ENCODE peak calls at places on chromosome 5, in five cellular contexts. G is fibroblast of the aortic adventitia, N is GM23338, J is left ventricle myocardium inferior, W is bronchial epithelial cell. D is an unnamed sample.
A peak's percentile ranks its signal among the peaks of the same experiment; 100 is the strongest.

GRCh38 chr5:34991486-34992238 is 56.1 kb downstream of the AGXT2 start:
- DNase-seq in N (no peak), G (peak; percentile 2), W (no peak), J (no peak), D (peak; percentile 19)

GRCh38 chr5:143101134-143101533 is 302.4 kb downstream of the NR3C1 start:
- DNase-seq in G (no peak), N (no peak), J (no peak), W (no peak), D (no peak)

GRCh38 chr5:171874210-171874609 is 88.6 kb downstream of the SMIM23 start:
- DNase-seq in N (no peak), W (no peak), J (no peak), G (peak; percentile 58), D (peak; percentile 18)

GRCh38 chr5:143636951-143637528 is 174.9 kb upstream of the HMHB1 start:
- DNase-seq in J (no peak), G (peak; percentile 65), N (no peak), W (no peak), D (peak; percentile 79)

GRCh38 chr5:132506094-132506692 is 15.6 kb upstream of the IRF1 start:
- DNase-seq in W (peak; percentile 57), G (peak; percentile 97), N (peak; percentile 60), J (no peak), D (peak; percentile 88)

GRCh38 chr5:127944125-127944524 is 139.4 kb upstream of the SLC12A2 start:
- DNase-seq in N (peak; percentile 37), J (no peak), W (no peak), G (no peak), D (no peak)

GRCh38 chr5:370959-371810 is 49.7 kb downstream of the AHRR start:
- DNase-seq in N (no peak), G (no peak), W (no peak), J (no peak), D (no peak)

GRCh38 chr5:152701305-152701704 is 296.2 kb upstream of the NMUR2 start:
- DNase-seq in G (no peak), W (no peak), N (no peak), J (no peak), D (no peak)

DNA sequence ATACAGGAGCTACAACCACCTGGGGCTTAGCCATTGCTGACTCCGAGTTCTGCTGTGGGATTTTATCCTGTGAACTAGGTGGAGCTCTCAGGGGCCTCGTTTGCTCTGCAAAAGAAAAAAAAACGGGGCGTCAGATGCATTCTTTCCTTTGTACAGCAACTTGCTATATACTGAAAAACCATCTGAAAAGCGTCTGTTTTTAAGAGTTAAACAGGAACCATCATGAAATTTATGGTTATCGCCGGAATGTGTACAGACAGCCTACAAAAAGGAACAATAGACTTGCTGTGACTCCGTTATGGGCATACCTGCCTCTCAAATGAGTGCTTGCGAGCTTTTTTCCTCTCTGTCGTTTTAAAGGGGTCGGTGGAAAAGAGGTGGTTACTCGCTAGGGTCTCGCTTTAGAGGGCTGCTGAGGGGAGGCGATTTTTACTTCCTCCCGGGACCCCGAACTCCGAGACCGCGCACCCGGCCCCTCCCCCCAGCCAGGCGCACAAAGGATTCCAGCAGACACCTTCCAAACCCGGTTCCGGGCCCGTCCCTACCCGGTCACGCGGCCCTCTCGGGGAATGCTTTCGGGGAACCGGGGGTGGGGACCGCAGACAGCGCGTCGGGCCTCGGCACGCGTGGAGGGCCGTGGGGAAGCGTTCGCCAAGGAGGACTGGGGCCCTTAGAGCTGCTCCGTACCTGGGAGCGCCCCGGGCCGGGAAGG is 826 bp downstream of the PAIP1 start:
- DNase-seq in N (peak; percentile 79), G (peak; percentile 37), W (peak; percentile 41), J (peak; percentile 57), D (peak; percentile 47)
- TF ChIP-seq CTCF in N (no peak), G (no peak), W (no peak), J (no peak), D (no peak)

DNA sequence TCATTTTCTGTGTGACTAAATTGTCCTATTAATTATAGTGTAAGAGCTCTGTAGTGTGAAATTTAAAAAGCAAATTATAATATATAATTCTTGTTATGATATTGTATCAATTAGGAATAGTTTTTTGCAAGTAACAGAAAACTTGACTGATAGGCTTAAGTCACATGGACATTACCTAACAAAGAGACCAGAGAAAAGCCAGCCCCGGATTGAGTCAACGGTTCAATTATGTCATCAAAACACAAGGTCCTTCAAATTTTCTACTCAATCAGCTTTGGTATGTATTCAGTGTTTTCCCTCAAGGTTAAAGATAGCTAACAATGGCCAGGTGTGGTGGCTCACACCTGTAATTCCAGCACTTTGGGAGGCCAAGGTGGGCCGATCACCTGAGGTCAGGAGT is 126.7 kb upstream of the PTGER4 start:
- DNase-seq in G (no peak), J (no peak), N (no peak), W (no peak), D (no peak)
- H3K4me3 ChIP-seq in G (no peak overlapping the region), J (no peak overlapping the region), N (no peak overlapping the region), W (no peak overlapping the region), D (no peak overlapping the region)

DNA sequence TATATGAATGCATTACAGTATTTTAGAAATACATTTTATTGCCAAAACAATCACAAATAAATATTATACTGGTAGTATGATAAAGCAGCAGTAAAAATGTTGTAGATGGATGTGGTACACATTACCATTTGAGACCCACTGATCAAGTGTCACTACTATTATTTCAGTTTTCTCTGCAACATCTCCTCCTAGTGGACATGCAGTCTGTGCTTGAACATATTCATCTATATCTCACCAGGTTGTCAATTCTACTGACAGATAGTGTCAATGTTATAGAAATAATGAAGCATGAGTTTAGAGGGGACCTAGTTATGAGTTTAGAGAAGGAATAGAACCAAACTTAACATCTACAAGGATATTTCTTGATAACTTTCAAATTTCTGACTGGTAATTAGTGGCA is 39.2 kb upstream of the ELOVL7 start:
- DNase-seq in N (peak; percentile 43), G (peak; percentile 8), W (peak; percentile 38), J (no peak), D (no peak)
- TF ChIP-seq CTCF in N (peak; percentile 62), G (peak; percentile 20), W (peak; percentile 46), J (peak; percentile 31), D (peak; percentile 38)

GRCh38 chr5:154851351-154851750 is 948 bp upstream of the FAXDC2 start:
- DNase-seq in W (no peak), N (no peak), J (no peak), G (no peak), D (no peak)
- H3K4me3 ChIP-seq in W (no peak overlapping the region), N (peak overlapping the region; percentile 44), J (peak overlapping the region; percentile 73), G (no peak overlapping the region), D (no peak overlapping the region)

GRCh38 chr5:178208540-178209227 is 4.4 kb downstream of the HNRNPAB start:
- DNase-seq in W (no peak), J (no peak), G (no peak), N (peak; percentile 52), D (no peak)
- TF ChIP-seq CTCF in W (peak; percentile 1), J (no peak), G (peak; percentile 37), N (no peak), D (peak; percentile 18)

DNA sequence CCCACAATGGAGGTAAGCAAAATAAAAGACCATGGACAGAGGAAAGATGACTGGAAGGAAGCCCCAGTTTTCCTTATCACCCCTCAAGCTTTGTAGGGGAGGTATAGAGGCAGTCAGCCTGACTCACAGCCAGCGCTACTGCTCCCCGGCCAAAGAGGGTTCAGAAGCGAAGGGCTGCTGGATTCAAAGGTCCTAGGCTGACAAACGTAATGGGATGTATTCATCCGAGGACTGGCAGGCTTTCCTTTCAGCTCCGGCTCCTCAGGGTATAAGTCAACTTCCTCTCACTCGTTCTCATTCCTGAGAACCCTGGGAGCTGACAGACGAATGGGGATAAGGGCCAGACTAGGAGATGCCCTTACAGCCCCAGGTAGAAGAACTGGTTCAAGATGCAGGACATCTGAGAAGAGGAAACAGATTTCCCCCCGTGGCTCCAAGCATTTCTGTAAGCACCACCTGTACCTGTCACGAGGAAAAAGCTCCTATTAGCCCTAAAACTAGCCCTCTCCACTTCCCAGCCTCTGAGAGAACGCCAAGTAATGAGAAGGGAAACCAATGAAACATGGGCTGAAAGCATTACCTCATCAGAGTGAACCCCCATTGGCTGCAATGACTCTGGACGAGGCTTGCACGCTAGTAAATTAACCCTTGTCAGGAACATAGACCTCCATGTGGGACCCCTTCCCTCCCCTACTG is 22.1 kb upstream of the FAM13B start:
- DNase-seq in W (peak; percentile 31), J (no peak), N (peak; percentile 56), G (no peak), D (no peak)
- H3K4me3 ChIP-seq in W (no peak overlapping the region), J (no peak overlapping the region), N (no peak overlapping the region), G (no peak overlapping the region), D (no peak overlapping the region)

DNA sequence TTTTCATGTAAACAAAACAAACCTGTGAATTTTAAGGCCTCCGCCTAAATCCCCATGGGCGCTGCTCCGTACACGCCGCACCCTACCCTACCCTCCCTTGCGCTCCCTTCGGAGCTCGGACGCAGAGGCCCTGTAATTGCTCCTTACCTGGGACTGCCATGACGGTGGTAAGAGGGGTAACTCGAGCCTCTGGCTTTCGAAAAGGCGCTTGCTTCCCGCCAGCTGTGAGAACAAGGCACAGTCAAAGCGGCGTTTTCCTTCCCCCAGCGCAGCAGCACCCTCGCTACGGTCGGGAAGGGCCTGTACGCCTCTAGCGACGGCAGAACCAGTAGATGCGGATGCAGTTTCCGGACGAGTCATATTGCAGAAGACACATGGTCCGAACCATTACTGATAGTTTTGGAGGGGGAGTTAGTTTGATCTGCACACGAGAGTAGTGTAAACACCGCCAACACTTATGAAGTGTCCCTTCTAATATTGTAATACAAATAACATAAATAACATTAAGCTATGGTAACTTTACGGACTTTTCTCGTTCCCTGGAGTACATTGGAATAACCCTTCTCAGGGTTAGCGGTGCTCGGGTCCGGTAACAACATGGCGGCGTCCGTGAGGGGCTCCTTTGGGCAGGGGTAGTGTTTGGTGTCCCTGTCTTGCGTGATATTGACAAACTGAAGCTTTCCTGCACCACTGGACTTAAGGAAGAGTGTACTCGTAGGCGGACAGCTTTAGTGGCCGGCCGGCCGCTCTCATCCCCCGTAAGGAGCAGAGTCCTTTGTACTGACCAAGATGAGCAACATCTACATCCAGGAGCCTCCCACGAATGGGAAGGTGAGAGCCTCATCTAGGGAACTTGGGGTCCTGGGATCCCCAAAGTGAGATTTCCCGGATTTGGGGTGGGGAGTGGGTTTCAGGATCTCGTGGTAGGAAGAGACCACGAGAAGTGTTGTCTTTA is at the start of the genes CWC27 and SREK1IP1:
- DNase-seq in J (peak; percentile 78), N (peak; percentile 94), G (peak; percentile 92), W (peak; percentile 84), D (peak; percentile 95)
- TF ChIP-seq CTCF in J (peak; percentile 37), N (no peak), G (peak; percentile 36), W (peak; percentile 18), D (peak; percentile 23)

DNA sequence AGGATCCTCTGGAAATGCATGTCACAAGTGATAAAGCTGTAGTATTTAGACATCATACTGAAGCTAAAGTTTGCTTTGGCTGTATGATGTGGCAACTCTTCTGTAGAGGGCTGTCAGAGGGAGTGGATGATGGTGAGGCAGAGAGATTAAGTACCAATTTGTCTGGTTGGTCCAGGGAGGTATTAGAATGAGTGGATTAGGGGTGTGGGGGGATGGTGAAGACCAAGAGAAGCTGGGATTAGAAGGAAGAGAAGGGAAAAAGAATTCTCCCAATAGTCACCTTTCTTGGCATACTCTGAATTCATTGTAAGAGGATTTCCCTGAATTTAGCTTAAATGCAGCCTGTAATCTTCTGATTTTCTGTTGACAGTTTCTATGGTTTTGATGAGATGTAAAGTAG is 3.6 kb downstream of the PCDHAC2 start:
- DNase-seq in N (no peak), G (no peak), J (no peak), W (no peak), D (no peak)
- H3K4me3 ChIP-seq in N (no peak overlapping the region), G (no peak overlapping the region), J (no peak overlapping the region), W (no peak overlapping the region), D (no peak overlapping the region)